ENCODE peak calls at places on chromosomes 7 and 10, in four cellular contexts. One of them, this sample, is unnamed.

GRCh38 chr7:93923291-93923690 is 1.8 kb downstream of the GNG11 start:
- DNase-seq in IMR-90: no peak
- DNase-seq in H9: no peak
- DNase-seq in H1: no peak
- DNase-seq in this sample: no peak

GRCh38 chr10:86899128-86899527 is 58.3 kb downstream of the MMRN2 start:
- DNase-seq in H9: peak; percentile 58
- DNase-seq in H1: no peak
- DNase-seq in IMR-90: no peak
- DNase-seq in this sample: peak; percentile 63

GRCh38 chr10:110462308-110463095 is 35.2 kb upstream of the DUSP5 start:
- DNase-seq in IMR-90: no peak
- DNase-seq in H1: no peak
- DNase-seq in H9: no peak
- DNase-seq in this sample: no peak

GRCh38 chr7:28726563-28726962 is 231.6 kb downstream of the TRIL start:
- DNase-seq in H9: no peak
- DNase-seq in IMR-90: no peak
- DNase-seq in H1: no peak
- DNase-seq in this sample: no peak

GRCh38 chr7:147639037-147639436 is 951.5 kb upstream of the C7orf33 start:
- DNase-seq in H1: no peak
- DNase-seq in H9: no peak
- DNase-seq in IMR-90: no peak
- DNase-seq in this sample: peak; percentile 61

GRCh38 chr10:70169011-70169410 is 1.3 kb downstream of the SAR1A start:
- DNase-seq in H1: no peak
- DNase-seq in IMR-90: no peak
- DNase-seq in H9: no peak
- DNase-seq in this sample: no peak

GRCh38 chr7:55556031-55556430 is 16.3 kb downstream of the VOPP1 start:
- DNase-seq in H9: peak; percentile 49
- DNase-seq in IMR-90: no peak
- DNase-seq in H1: no peak
- DNase-seq in this sample: no peak

GRCh38 chr10:122301055-122301810 is 30.1 kb downstream of the BTBD16 start:
- DNase-seq in IMR-90: peak; percentile 38
- DNase-seq in H1: no peak
- DNase-seq in H9: no peak
- DNase-seq in this sample: no peak

GRCh38 chr10:102752266-102752930 is 8.7 kb downstream of the WBP1L start:
- DNase-seq in H9: no peak
- DNase-seq in H1: no peak
- DNase-seq in IMR-90: peak; percentile 83
- DNase-seq in this sample: no peak

GRCh38 chr10:97024181-97025073 is 161.3 kb downstream of the SLIT1 start:
- DNase-seq in IMR-90: peak; percentile 93
- DNase-seq in H1: no peak
- DNase-seq in H9: no peak
- DNase-seq in this sample: no peak

GRCh38 chr7:94510582-94511456 is 1.2 kb downstream of the CASD1 start:
- DNase-seq in IMR-90: peak; percentile 2
- DNase-seq in H9: peak; percentile 56
- DNase-seq in H1: peak; percentile 9
- DNase-seq in this sample: peak; percentile 69

GRCh38 chr10:60967854-60968484 is 24.0 kb upstream of the RHOBTB1 start:
- DNase-seq in IMR-90: no peak
- DNase-seq in H1: no peak
- DNase-seq in H9: no peak
- DNase-seq in this sample: no peak

GRCh38 chr10:46523881-46524470 is 32.5 kb downstream of the GPRIN2 start:
- DNase-seq in H9: no peak
- DNase-seq in IMR-90: peak; percentile 94
- DNase-seq in H1: no peak
- DNase-seq in this sample: no peak

GRCh38 chr7:131109011-131109756 is 218.5 kb upstream of the MKLN1 start:
- DNase-seq in H9: no peak
- DNase-seq in IMR-90: peak; percentile 56
- DNase-seq in H1: no peak
- DNase-seq in this sample: no peak

GRCh38 chr7:20238754-20239324 is 21.7 kb upstream of the MACC1 start:
- DNase-seq in H9: no peak
- DNase-seq in H1: no peak
- DNase-seq in IMR-90: no peak
- DNase-seq in this sample: no peak

GRCh38 chr10:733086-733485 is 43.6 kb upstream of the DIP2C start:
- DNase-seq in IMR-90: no peak
- DNase-seq in H1: no peak
- DNase-seq in H9: no peak
- DNase-seq in this sample: no peak

GRCh38 chr7:17679427-17679826 is 260.9 kb downstream of the SNX13 start:
- DNase-seq in H9: no peak
- DNase-seq in H1: no peak
- DNase-seq in IMR-90: no peak
- DNase-seq in this sample: no peak

GRCh38 chr10:983951-984705 is 4.1 kb upstream of the GTPBP4 start:
- DNase-seq in IMR-90: peak; percentile 85
- DNase-seq in H9: no peak
- DNase-seq in H1: no peak
- DNase-seq in this sample: no peak

GRCh38 chr7:102837802-102838201 is 75.0 kb upstream of the LRRC17 start:
- DNase-seq in H9: no peak
- DNase-seq in IMR-90: no peak
- DNase-seq in H1: no peak
- DNase-seq in this sample: no peak
- H3K56ac ChIP-seq in H9: no peak overlapping the region
- H3K56ac ChIP-seq in IMR-90: no peak overlapping the region
- H3K56ac ChIP-seq in H1: no peak overlapping the region
- H3K56ac ChIP-seq in this sample: no peak overlapping the region

GRCh38 chr7:153407291-153408046 is 644.7 kb upstream of the DPP6 start:
- DNase-seq in H9: no peak
- DNase-seq in IMR-90: no peak
- DNase-seq in H1: no peak
- DNase-seq in this sample: no peak
- H3K56ac ChIP-seq in H9: no peak overlapping the region
- H3K56ac ChIP-seq in IMR-90: no peak overlapping the region
- H3K56ac ChIP-seq in H1: no peak overlapping the region
- H3K56ac ChIP-seq in this sample: no peak overlapping the region

GRCh38 chr10:48957361-48957760 is 17.7 kb upstream of the LRRC18 start:
- DNase-seq in IMR-90: no peak
- DNase-seq in H9: no peak
- DNase-seq in H1: no peak
- DNase-seq in this sample: no peak
- H3K56ac ChIP-seq in IMR-90: no peak overlapping the region
- H3K56ac ChIP-seq in H9: no peak overlapping the region
- H3K56ac ChIP-seq in H1: no peak overlapping the region
- H3K56ac ChIP-seq in this sample: no peak overlapping the region

GRCh38 chr10:108560488-108560887 is 1362.8 kb downstream of the XPNPEP1 start:
- DNase-seq in H9: no peak
- DNase-seq in H1: no peak
- DNase-seq in IMR-90: no peak
- DNase-seq in this sample: no peak
- H3K56ac ChIP-seq in H9: no peak overlapping the region
- H3K56ac ChIP-seq in H1: no peak overlapping the region
- H3K56ac ChIP-seq in IMR-90: no peak overlapping the region
- H3K56ac ChIP-seq in this sample: no peak overlapping the region